ENCODE peak calls at places on chromosomes 4 and X, in ten cellular contexts. K, T, D, O, V, Y, R, B, N and G are unnamed samples.

GRCh38 chrX:1239681-1240142 is 27.3 kb upstream of the CRLF2 start:
- DNase-seq in R (no peak), Y (no peak), K (no peak), T (no peak), N (peak), V (no peak), D (peak), B (no peak), O (peak), G (no peak)

GRCh38 chr4:73208376-73208775 is 50.2 kb downstream of the ANKRD17 start:
- DNase-seq in O (no peak), N (no peak), K (peak), R (peak), T (no peak), B (no peak), V (no peak), D (no peak), Y (no peak), G (no peak)

GRCh38 chr4:31417051-31417450 is 696.9 kb downstream of the PCDH7 start:
- DNase-seq in N (no peak), R (no peak), B (no peak), Y (no peak), V (no peak), D (no peak), O (no peak), K (no peak), T (no peak), G (no peak)

GRCh38 chr4:120082286-120082685 is 15.6 kb upstream of the MAD2L1 start:
- DNase-seq in K (no peak), O (no peak), T (no peak), R (no peak), D (no peak), B (no peak), N (no peak), Y (no peak), V (no peak), G (peak)

GRCh38 chr4:56506110-56506705 is 617 bp downstream of the ARL9 start:
- DNase-seq in D (no peak), Y (no peak), R (peak), O (no peak), K (no peak), V (no peak), N (no peak), B (no peak), T (peak), G (no peak)

GRCh38 chr4:35652197-35652596 is 592.1 kb downstream of the ARAP2 start:
- DNase-seq in O (no peak), R (no peak), Y (no peak), B (no peak), D (no peak), K (no peak), V (no peak), T (no peak), N (no peak), G (no peak)

GRCh38 chr4:148068065-148068911 is 336.4 kb downstream of the ARHGAP10 start:
- DNase-seq in T (no peak), D (no peak), O (no peak), Y (no peak), V (no peak), N (no peak), K (no peak), B (no peak), R (no peak), G (peak)

GRCh38 chr4:77445846-77446245 is 159.8 kb upstream of the CXCL13 start:
- DNase-seq in D (no peak), O (no peak), N (no peak), K (no peak), Y (no peak), V (no peak), B (no peak), T (no peak), R (no peak), G (no peak)

GRCh38 chr4:82758701-82759685 is 39.6 kb downstream of the SCD5 start:
- DNase-seq in D (no peak), Y (no peak), N (no peak), V (no peak), B (no peak), T (no peak), O (no peak), K (no peak), R (no peak), G (no peak)

GRCh38 chr4:153159728-153160221 is 44.5 kb upstream of the TRIM2 start:
- DNase-seq in Y (no peak), R (peak), D (no peak), K (peak), V (no peak), N (no peak), O (no peak), T (no peak), B (no peak), G (no peak)

GRCh38 chr4:7894677-7895181 is 44.9 kb downstream of the AFAP1 start:
- DNase-seq in B (no peak), V (no peak), N (no peak), T (no peak), Y (no peak), R (no peak), K (no peak), D (no peak), O (no peak), G (no peak)

GRCh38 chr4:124044330-124044729 is 647.7 kb downstream of the SPRY1 start:
- DNase-seq in N (no peak), K (no peak), D (no peak), R (no peak), Y (no peak), V (no peak), B (no peak), T (no peak), O (no peak), G (no peak)

GRCh38 chrX:119826399-119826959 is 26.3 kb downstream of the UPF3B start:
- DNase-seq in B (no peak), O (no peak), T (no peak), Y (no peak), K (peak), N (no peak), V (no peak), D (no peak), R (peak), G (peak)

GRCh38 chr4:74428278-74428677 is 16.7 kb upstream of the AREG start:
- DNase-seq in R (peak), Y (no peak), V (no peak), K (peak), D (no peak), T (no peak), O (no peak), N (no peak), B (no peak), G (no peak)

GRCh38 chr4:139314047-139314800 is 11.9 kb upstream of the NDUFC1 start:
- DNase-seq in R (no peak), O (no peak), D (no peak), B (no peak), K (no peak), Y (no peak), V (no peak), T (no peak), N (no peak), G (no peak)

GRCh38 chrX:73262991-73263390 is 48.3 kb upstream of the NAP1L2 start:
- DNase-seq in T (no peak), R (no peak), N (no peak), Y (peak), B (peak), O (no peak), V (no peak), K (no peak), D (no peak), G (peak)

GRCh38 chrX:2628751-2629315 is 62.3 kb upstream of the CD99 start:
- DNase-seq in D (no peak), T (no peak), N (no peak), Y (peak), R (no peak), B (peak), V (peak), K (no peak), O (no peak), G (peak)

GRCh38 chrX:48071064-48071985 is at the start of gene ZNF630:
- DNase-seq in O (peak), Y (peak), R (peak), N (peak), V (peak), T (peak), B (peak), K (peak), D (peak), G (peak)

GRCh38 chrX:19958530-19959486 is 32.1 kb downstream of the BCLAF3 start:
- DNase-seq in B (no peak), K (no peak), T (no peak), R (peak), D (no peak), N (no peak), Y (no peak), V (no peak), O (no peak), G (no peak)

GRCh38 chr4:4859799-4860380 is 425 bp downstream of the MSX1 start:
- DNase-seq in K (no peak), Y (peak), O (no peak), N (no peak), V (no peak), D (no peak), R (no peak), T (peak), B (no peak), G (no peak)

GRCh38 chr4:145066063-145066501 is 31.9 kb downstream of the ANAPC10 start:
- DNase-seq in Y (no peak), V (no peak), N (no peak), B (no peak), D (no peak), T (peak), R (peak), O (no peak), K (no peak), G (peak)
- H3K4me3 ChIP-seq in Y (no peak), V (no peak), N (no peak), B (no peak), D (no peak), T (no peak), R (no peak), O (no peak), K (no peak), G (no peak)

DNA sequence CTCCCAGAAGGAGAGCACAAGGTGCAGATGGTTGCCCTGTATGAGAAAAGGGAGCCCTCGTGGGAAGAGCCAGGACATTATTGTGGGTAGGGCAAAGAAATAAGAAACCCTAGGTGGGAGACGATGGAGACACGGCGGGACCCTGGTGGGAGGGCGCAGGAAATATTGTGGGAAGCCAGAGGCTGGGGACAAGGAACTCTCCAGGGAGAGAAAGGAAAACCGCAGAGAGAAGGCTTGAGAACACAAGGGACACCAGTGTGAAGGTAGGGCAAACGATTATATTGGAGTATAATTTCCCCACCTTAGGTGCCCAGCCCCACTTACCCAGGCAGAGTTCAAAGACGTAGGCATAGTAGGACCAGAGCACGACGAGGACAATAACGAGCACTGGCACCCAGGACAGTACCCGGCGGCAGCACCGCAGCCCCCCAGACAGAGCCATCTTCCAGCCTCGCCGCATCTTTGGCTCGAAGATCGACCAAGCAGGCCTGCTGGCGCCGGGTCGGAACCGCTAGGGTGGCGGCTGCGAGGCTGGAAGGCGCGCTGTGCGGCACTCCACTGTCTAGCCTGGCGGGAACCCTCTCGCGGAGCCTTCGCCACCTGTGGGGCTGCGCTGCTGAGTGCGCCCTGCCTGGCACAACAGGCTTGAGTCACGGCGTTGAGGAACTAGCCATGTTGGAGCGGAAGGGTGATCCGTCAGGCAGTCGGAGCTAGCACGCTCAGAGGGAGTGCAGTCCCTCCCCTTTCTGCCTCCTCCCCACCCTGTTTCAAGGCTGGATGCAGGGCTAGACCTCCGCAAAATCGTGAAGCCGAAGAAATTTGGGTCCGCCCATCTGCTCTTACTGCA is at the start of gene ZDHHC15:
- DNase-seq in O (peak), K (peak), R (no peak), D (peak), N (peak), B (no peak), T (peak), V (peak), Y (no peak), G (peak)
- H3K4me3 ChIP-seq in O (peak), K (peak), R (no peak), D (peak), N (peak), B (no peak), T (peak), V (peak), Y (no peak), G (peak)

GRCh38 chr4:127575888-127576287 is 56.9 kb upstream of the INTU start:
- DNase-seq in D (no peak), B (no peak), V (no peak), Y (no peak), T (no peak), N (no peak), O (no peak), K (no peak), R (no peak), G (no peak)

GRCh38 chr4:127578967-127579366 is 53.8 kb upstream of the INTU start:
- DNase-seq in R (no peak), D (peak), V (no peak), O (no peak), N (no peak), T (no peak), K (no peak), B (no peak), Y (no peak), G (no peak)

GRCh38 chr4:127579821-127580220 is 52.9 kb upstream of the INTU start:
- DNase-seq in Y (no peak), O (no peak), B (no peak), K (no peak), D (no peak), V (no peak), R (no peak), N (no peak), T (no peak), G (no peak)

GRCh38 chr4:127580300-127580699 is 52.5 kb upstream of the INTU start:
- DNase-seq in N (no peak), B (no peak), R (no peak), K (no peak), O (no peak), Y (no peak), D (no peak), T (no peak), V (no peak), G (no peak)

DNA sequence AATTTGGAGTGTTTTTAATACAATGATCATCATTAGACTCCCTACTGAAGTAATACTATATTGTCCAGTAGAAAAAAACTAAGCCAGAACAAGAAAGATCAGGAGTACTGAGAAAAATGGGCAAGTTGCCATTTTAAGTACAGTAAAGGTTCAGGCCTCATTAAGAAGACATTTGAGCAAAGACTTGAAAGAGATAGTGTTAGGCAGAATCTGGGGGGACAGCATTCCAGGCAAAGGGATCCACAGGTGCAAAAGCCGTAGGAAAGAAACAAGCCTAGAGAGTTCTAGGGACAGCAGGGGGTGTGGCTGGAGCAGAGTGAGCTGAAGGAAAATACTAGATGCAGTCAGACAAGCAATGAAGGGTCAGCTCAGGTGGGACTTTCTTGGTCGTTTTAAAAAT is 58.1 kb upstream of the INTU start:
- DNase-seq in B (no peak), D (no peak), N (no peak), T (no peak), O (no peak), K (no peak), V (no peak), R (no peak), Y (no peak), G (no peak)
- H3K4me3 ChIP-seq in B (no peak), D (no peak), N (no peak), T (no peak), O (no peak), K (no peak), V (no peak), R (no peak), Y (no peak), G (no peak)

GRCh38 chr4:24226667-24227066 is 336.8 kb upstream of the PPARGC1A start:
- DNase-seq in T (no peak), D (no peak), B (no peak), R (peak), Y (no peak), K (no peak), O (no peak), V (no peak), N (no peak), G (no peak)

GRCh38 chr4:24224446-24224845 is 334.6 kb upstream of the PPARGC1A start:
- DNase-seq in D (no peak), R (no peak), V (no peak), N (no peak), K (no peak), T (peak), O (no peak), Y (no peak), B (no peak), G (no peak)

GRCh38 chr4:24229976-24230375 is 340.1 kb upstream of the PPARGC1A start:
- DNase-seq in D (no peak), K (no peak), R (no peak), Y (no peak), V (no peak), T (no peak), N (no peak), B (no peak), O (no peak), G (no peak)

GRCh38 chr4:24228692-24229091 is 338.8 kb upstream of the PPARGC1A start:
- DNase-seq in O (no peak), K (no peak), R (no peak), N (no peak), Y (no peak), V (no peak), B (no peak), D (no peak), T (peak), G (no peak)

DNA sequence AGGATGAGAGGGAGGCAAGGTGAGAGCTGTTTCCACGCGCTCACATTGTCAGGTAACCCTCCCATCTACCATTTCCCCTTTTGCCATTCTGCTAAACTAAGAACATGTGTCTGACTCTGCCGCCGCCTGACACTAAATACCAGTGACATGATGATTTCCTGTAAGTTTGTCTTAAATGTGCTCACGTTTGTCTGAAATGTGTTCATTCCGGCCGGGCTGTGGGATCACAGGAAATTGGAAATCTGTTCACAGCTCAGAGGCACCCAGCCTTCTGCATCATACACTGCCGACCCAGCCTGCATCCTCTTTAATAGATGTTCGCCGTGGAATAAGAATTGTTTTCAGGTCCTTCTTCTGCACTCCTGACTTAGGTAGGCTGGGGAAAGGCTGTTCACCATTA is 336.2 kb upstream of the PPARGC1A start:
- DNase-seq in O (no peak), R (peak), B (no peak), V (no peak), K (no peak), N (no peak), Y (no peak), D (no peak), T (no peak), G (no peak)
- H3K4me3 ChIP-seq in O (no peak), R (no peak), B (no peak), V (no peak), K (no peak), N (no peak), Y (no peak), D (no peak), T (no peak), G (no peak)

GRCh38 chrX:84362184-84362838 is 139.9 kb downstream of the HDX start:
- DNase-seq in D (no peak), K (peak), V (no peak), Y (no peak), O (no peak), T (peak), R (peak), N (no peak), B (no peak), G (no peak)

GRCh38 chrX:84363054-84363453 is 139.2 kb downstream of the HDX start:
- DNase-seq in K (peak), D (no peak), B (no peak), Y (no peak), N (no peak), T (no peak), R (peak), O (no peak), V (no peak), G (no peak)

DNA sequence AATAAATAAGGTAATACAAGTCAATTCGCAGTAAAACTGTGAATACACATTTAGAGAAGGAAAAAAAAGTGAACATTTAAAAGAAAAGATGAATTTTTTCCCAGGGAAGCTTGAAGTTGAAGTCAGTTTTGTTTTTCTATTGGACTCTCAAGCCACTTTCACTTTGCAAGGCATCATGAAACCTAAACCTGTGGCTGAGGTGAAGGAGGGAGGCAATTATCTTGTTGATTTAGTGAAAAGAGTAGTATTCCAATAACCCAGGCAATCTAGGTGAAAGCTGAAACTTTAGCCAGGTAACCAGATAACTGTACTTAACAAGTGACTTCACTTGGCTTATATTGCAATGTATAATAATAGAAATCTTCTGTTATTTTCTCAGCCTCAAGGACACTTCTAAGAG is 138.6 kb downstream of the HDX start:
- DNase-seq in O (no peak), N (no peak), T (no peak), Y (no peak), V (no peak), D (no peak), B (no peak), K (peak), R (no peak), G (no peak)
- H3K4me3 ChIP-seq in O (no peak), N (no peak), T (no peak), Y (peak), V (no peak), D (no peak), B (no peak), K (peak), R (no peak), G (no peak)